ENCODE peak calls at places on chromosomes 16 and 17, in ten cellular contexts. N is glutamatergic neuron; T is AG09309; E is activated CD8-positive, alpha-beta T cell treated with anti-CD3 and anti-CD28 coated beads for 36 hours; S is neural progenitor cell; M is tibial nerve; V is WTC11; U is choroid plexus epithelial cell; O is pancreas; A is heart right ventricle. L is an unnamed sample.

GRCh38 chr16:56289862-56290261 is 98.6 kb downstream of the GNAO1 start:
- DNase-seq in O (no peak), U (no peak), S (peak), A (no peak), T (no peak), E (no peak), N (no peak), V (no peak), M (no peak), L (no peak)

GRCh38 chr17:3167574-3167973 is 29.7 kb upstream of the OR1A2 start:
- DNase-seq in A (no peak), E (no peak), T (no peak), V (no peak), S (no peak), U (no peak), M (no peak), O (no peak), N (no peak), L (no peak)

GRCh38 chr17:17710728-17711541 is 29.7 kb downstream of the RAI1 start:
- DNase-seq in M (no peak), U (peak), A (no peak), O (peak), S (peak), V (peak), E (no peak), N (no peak), T (peak), L (peak)

GRCh38 chr17:9266769-9267168 is 245.5 kb downstream of the NTN1 start:
- DNase-seq in A (no peak), N (no peak), M (no peak), T (no peak), S (no peak), V (no peak), O (no peak), U (no peak), E (no peak), L (no peak)

GRCh38 chr17:6450926-6451717 is 6.9 kb downstream of the PIMREG start:
- DNase-seq in T (no peak), U (no peak), S (no peak), M (no peak), A (no peak), N (no peak), E (no peak), O (peak), V (no peak), L (no peak)

GRCh38 chr16:58198739-58199411 is 969 bp upstream of the CSNK2A2 start:
- DNase-seq in A (no peak), N (no peak), S (no peak), M (no peak), O (no peak), T (no peak), V (no peak), E (no peak), U (no peak), L (no peak)

GRCh38 chr17:76943202-76943601 is 75.0 kb downstream of the MGAT5B start:
- DNase-seq in E (no peak), M (no peak), A (no peak), T (no peak), V (no peak), U (no peak), N (no peak), O (no peak), S (no peak), L (no peak)

GRCh38 chr16:86015606-86016005 is 116.6 kb downstream of the IRF8 start:
- DNase-seq in N (no peak), E (no peak), O (no peak), T (no peak), M (no peak), U (no peak), S (no peak), V (no peak), A (no peak), L (no peak)

GRCh38 chr17:9522074-9522473 is 53.5 kb downstream of the STX8 start:
- DNase-seq in S (peak), T (no peak), M (peak), U (peak), V (no peak), A (no peak), N (no peak), E (peak), O (no peak), L (peak)

GRCh38 chr17:45320349-45320930 is 3.6 kb upstream of the MAP3K14 start:
- DNase-seq in E (no peak), S (no peak), T (no peak), N (no peak), O (no peak), M (no peak), U (peak), A (no peak), V (no peak), L (no peak)

GRCh38 chr17:2076461-2076984 is 21.6 kb downstream of the HIC1 start:
- DNase-seq in T (no peak), N (no peak), O (no peak), E (no peak), V (no peak), U (peak), A (no peak), M (no peak), S (no peak), L (no peak)

GRCh38 chr16:4415538-4416199 is 727 bp downstream of the CORO7 start:
- DNase-seq in N (peak), S (peak), M (peak), O (peak), U (no peak), V (peak), E (peak), A (peak), T (no peak), L (peak)

GRCh38 chr17:61849674-61850073 is 13.7 kb downstream of the BRIP1 start:
- DNase-seq in O (no peak), M (no peak), V (no peak), E (no peak), N (no peak), A (no peak), U (peak), T (no peak), S (no peak), L (peak)

GRCh38 chr17:51258756-51259573 is 884 bp downstream of the MBTD1 start:
- DNase-seq in V (peak), A (peak), O (no peak), M (peak), U (peak), T (no peak), E (peak), S (no peak), N (peak), L (no peak)

GRCh38 chr17:57494446-57494845 is 238.1 kb downstream of the MSI2 start:
- DNase-seq in T (no peak), A (no peak), V (no peak), M (no peak), O (no peak), E (no peak), U (no peak), S (no peak), N (no peak), L (no peak)

GRCh38 chr16:71792176-71792575 is 16.5 kb downstream of the AP1G1 start:
- DNase-seq in E (no peak), U (no peak), A (no peak), N (no peak), M (no peak), T (no peak), S (no peak), V (no peak), O (no peak), L (no peak)

GRCh38 chr17:66795486-66795885 is 39.4 kb upstream of the CACNG5 start:
- DNase-seq in O (no peak), S (no peak), E (no peak), M (no peak), T (no peak), V (no peak), A (no peak), N (no peak), U (no peak), L (no peak)

GRCh38 chr16:48139517-48139916 is 16.3 kb downstream of the ABCC12 start:
- DNase-seq in V (no peak), S (no peak), A (no peak), T (no peak), O (no peak), N (no peak), U (no peak), M (no peak), E (no peak), L (no peak)

GRCh38 chr17:46003907-46004748 is 5.1 kb downstream of the STH start:
- DNase-seq in E (no peak), S (no peak), O (peak), V (no peak), A (peak), N (no peak), U (peak), T (no peak), M (no peak), L (no peak)

GRCh38 chr17:21419299-21420239 is 43.4 kb downstream of the KCNJ12 start:
- DNase-seq in E (peak), T (no peak), O (peak), N (peak), V (peak), M (no peak), A (no peak), U (no peak), S (no peak), L (no peak)

GRCh38 chr17:82534401-82534812 is 14.9 kb downstream of the FOXK2 start:
- DNase-seq in U (no peak), N (peak), T (no peak), S (no peak), A (no peak), E (no peak), V (peak), M (no peak), O (no peak), L (peak)

GRCh38 chr17:79473111-79473835 is 137.6 kb downstream of the RBFOX3 start:
- DNase-seq in S (no peak), E (no peak), O (no peak), U (no peak), T (no peak), N (no peak), V (no peak), A (no peak), M (no peak), L (no peak)

GRCh38 chr17:75460295-75460694 is 3.9 kb downstream of the TMEM94 start:
- DNase-seq in O (no peak), V (no peak), M (no peak), A (no peak), T (no peak), U (no peak), N (no peak), E (no peak), S (no peak), L (no peak)

GRCh38 chr16:2308089-2308962 is 32.2 kb downstream of the ABCA3 start:
- DNase-seq in V (no peak), T (no peak), S (no peak), N (no peak), A (no peak), U (no peak), M (no peak), O (no peak), E (no peak), L (no peak)

GRCh38 chr17:81381632-81382577 is 13.4 kb upstream of the BAHCC1 start:
- DNase-seq in E (no peak), N (no peak), S (no peak), A (no peak), V (peak), U (no peak), O (peak), T (no peak), M (no peak), L (no peak)

GRCh38 chr17:59844884-59845594 is 47.7 kb downstream of the TUBD1 start:
- DNase-seq in A (no peak), T (no peak), O (no peak), N (no peak), E (no peak), V (no peak), M (no peak), U (peak), S (no peak), L (peak)

GRCh38 chr17:73203788-73204479 is 11.1 kb downstream of the COG1 start:
- DNase-seq in S (no peak), M (no peak), E (peak), N (no peak), U (no peak), A (no peak), V (no peak), T (no peak), O (no peak), L (no peak)

GRCh38 chr16:54931757-54932660 is 1.3 kb downstream of the IRX5 start:
- DNase-seq in A (no peak), U (no peak), V (no peak), S (peak), T (no peak), N (no peak), E (no peak), M (no peak), O (no peak), L (peak)

GRCh38 chr16:54934536-54935410 is 4.1 kb downstream of the IRX5 start:
- DNase-seq in N (peak), V (peak), U (no peak), O (no peak), M (no peak), S (peak), A (no peak), E (peak), T (peak), L (peak)

GRCh38 chr16:54933281-54934150 is 2.9 kb downstream of the IRX5 start:
- DNase-seq in T (no peak), A (no peak), M (no peak), N (peak), U (no peak), E (no peak), S (peak), V (peak), O (no peak), L (peak)

GRCh38 chr16:54931041-54931756 is 534 bp downstream of the IRX5 start:
- DNase-seq in N (peak), A (peak), U (peak), T (no peak), S (peak), O (peak), E (peak), V (peak), M (no peak), L (peak)

DNA sequence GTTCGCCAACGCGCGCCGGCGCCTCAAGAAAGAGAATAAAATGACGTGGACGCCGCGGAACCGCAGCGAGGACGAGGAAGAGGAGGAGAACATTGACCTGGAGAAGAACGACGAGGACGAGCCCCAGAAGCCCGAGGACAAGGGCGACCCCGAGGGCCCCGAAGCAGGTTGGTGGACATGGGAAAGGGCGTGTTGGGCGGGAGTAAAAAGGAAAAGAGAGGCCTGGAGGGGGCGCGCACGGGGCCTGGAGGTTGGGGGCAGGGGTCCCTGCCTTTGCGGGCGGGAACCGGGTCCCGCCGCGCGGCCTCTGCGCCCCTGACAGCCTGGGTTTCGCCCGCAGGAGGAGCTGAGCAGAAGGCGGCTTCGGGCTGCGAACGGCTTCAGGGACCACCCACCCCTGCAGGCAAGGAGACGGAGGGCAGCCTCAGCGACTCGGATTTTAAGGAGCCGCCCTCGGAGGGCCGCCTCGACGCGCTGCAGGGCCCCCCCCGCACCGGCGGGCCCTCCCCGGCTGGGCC is 2.1 kb downstream of the IRX5 start:
- DNase-seq in T (no peak), U (no peak), A (peak), V (peak), S (peak), N (peak), M (no peak), E (no peak), O (no peak), L (peak)
- TF ChIP-seq CTCF in T (peak), U (no peak), A (no peak), V (no peak), S (peak), N (no peak), M (no peak), E (no peak), O (no peak), L (no peak)

GRCh38 chr16:19589106-19589505 is 33.6 kb downstream of the VPS35L start:
- DNase-seq in S (no peak), A (no peak), V (no peak), U (no peak), T (no peak), N (no peak), E (no peak), O (no peak), M (no peak), L (no peak)

GRCh38 chr16:19578378-19578851 is 22.9 kb downstream of the VPS35L start:
- DNase-seq in E (no peak), S (peak), V (no peak), A (no peak), T (no peak), M (no peak), O (no peak), N (no peak), U (no peak), L (no peak)

GRCh38 chr16:19588661-19589060 is 33.2 kb downstream of the VPS35L start:
- DNase-seq in V (no peak), T (no peak), M (no peak), N (no peak), S (no peak), O (no peak), E (peak), U (peak), A (no peak), L (no peak)

GRCh38 chr16:19582050-19582784 is 26.7 kb downstream of the VPS35L start:
- DNase-seq in N (no peak), A (no peak), E (no peak), M (no peak), S (no peak), U (peak), O (no peak), V (no peak), T (no peak), L (no peak)

GRCh38 chr16:19583665-19584300 is 28.3 kb downstream of the VPS35L start:
- DNase-seq in N (peak), M (no peak), O (no peak), V (peak), E (peak), U (peak), T (no peak), S (peak), A (no peak), L (peak)
- TF ChIP-seq CTCF in N (peak), M (peak), O (peak), V (peak), E (peak), U (peak), T (peak), S (peak), A (peak), L (peak)

DNA sequence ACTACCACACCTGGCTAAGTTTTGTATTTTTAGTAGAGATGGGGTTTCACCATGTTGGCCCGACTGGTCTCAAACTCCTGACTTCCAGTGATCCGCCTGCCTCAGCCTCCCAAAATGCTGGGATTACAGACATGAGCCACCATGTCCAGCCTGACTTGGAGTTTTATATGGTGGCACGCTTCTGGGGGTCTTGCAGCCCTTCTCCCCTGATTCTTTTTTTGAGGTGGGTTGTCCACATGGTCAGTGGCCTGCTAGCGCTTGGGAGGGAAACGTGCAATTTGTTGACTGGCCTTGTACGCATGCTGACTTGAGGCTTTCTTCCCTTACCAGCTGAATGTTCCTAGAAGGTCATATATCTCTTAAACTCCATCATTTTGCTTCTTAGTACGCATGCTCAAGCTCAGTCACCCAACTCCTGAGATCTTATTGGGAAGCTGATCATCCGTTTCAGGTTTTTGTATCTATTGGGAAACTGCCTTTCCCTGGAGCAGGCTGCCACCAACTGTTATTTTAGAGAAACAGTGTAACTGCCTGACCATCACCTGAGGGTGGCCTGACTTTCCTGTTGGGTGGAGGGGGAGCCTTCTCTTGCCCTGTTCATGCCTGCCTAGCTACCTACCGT is 13.7 kb upstream of the LDHD start:
- DNase-seq in E (no peak), M (no peak), N (no peak), U (no peak), V (no peak), S (no peak), A (no peak), O (no peak), T (no peak), L (no peak)
- TF ChIP-seq CTCF in E (no peak), M (no peak), N (no peak), U (peak), V (no peak), S (peak), A (peak), O (no peak), T (no peak), L (no peak)

DNA sequence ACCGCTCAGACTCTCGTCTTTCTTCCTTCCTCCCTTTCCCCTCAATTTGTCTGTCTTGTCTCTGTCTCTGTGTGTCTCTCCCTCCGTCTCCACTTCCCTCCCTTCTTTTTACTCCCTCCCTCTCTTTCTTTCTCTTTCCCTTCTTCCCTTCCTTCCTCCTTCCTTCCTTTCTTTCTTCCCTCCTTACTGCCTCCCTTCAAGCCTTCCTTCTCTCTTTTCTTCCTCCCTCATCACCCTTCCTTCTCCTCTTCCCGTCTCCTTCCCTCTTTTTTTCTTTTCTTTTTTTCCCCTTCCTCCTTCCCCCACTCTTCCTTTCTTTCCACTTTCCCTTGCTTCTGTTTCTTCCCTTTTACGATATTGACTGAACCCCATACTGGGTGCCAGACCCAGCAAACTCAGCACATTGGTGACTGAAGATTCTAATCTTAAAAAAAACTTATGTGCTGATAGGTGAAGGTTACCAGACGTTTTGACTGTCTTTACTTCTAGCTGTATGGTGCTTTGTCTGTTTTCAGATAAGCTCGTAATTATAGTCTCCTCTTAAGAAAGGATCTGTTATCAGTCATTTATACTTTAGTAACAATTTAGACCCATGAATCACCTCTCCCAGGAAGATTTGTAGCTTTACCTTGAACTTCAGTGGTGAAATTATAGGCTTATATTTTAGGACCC is 481 bp upstream of the BRD7 start:
- DNase-seq in S (no peak), N (no peak), V (no peak), U (no peak), M (no peak), A (no peak), E (no peak), O (no peak), T (no peak), L (no peak)
- TF ChIP-seq CTCF in S (no peak), N (no peak), V (peak), U (no peak), M (no peak), A (peak), E (no peak), O (no peak), T (no peak), L (no peak)

L was measured in epithelial cell of esophagus.